ENCODE peak calls at places on chromosomes 6 and 20, in six cellular contexts. One of them, this sample, is unnamed.

GRCh38 chr6:1226208-1227099 is 85.4 kb upstream of the FOXQ1 start:
- DNase-seq in spleen: no peak
- DNase-seq in tibial artery: peak; percentile 55
- DNase-seq in keratinocyte: no peak
- DNase-seq in thyroid gland: peak; percentile 65
- DNase-seq in heart left ventricle: no peak
- DNase-seq in this sample: no peak

GRCh38 chr6:624979-625378 is 31.9 kb downstream of the HUS1B start:
- DNase-seq in spleen: no peak
- DNase-seq in tibial artery: no peak
- DNase-seq in keratinocyte: no peak
- DNase-seq in thyroid gland: no peak
- DNase-seq in heart left ventricle: no peak
- DNase-seq in this sample: no peak

GRCh38 chr20:62972270-62973032 is 19.9 kb downstream of the SLC17A9 start:
- DNase-seq in spleen: peak; percentile 95
- DNase-seq in tibial artery: peak; percentile 87
- DNase-seq in keratinocyte: peak; percentile 19
- DNase-seq in thyroid gland: peak; percentile 87
- DNase-seq in heart left ventricle: peak; percentile 92
- DNase-seq in this sample: peak; percentile 80

GRCh38 chr6:40482532-40482931 is 104.6 kb downstream of the LRFN2 start:
- DNase-seq in spleen: no peak
- DNase-seq in tibial artery: no peak
- DNase-seq in keratinocyte: no peak
- DNase-seq in thyroid gland: no peak
- DNase-seq in heart left ventricle: no peak
- DNase-seq in this sample: no peak

GRCh38 chr20:45257711-45258110 is 3.3 kb upstream of the SLPI start:
- DNase-seq in spleen: no peak
- DNase-seq in tibial artery: no peak
- DNase-seq in keratinocyte: no peak
- DNase-seq in thyroid gland: no peak
- DNase-seq in heart left ventricle: no peak
- DNase-seq in this sample: no peak

GRCh38 chr6:87909849-87910248 is 137.8 kb upstream of the SPACA1 start:
- DNase-seq in spleen: no peak
- DNase-seq in tibial artery: no peak
- DNase-seq in keratinocyte: peak; percentile 13
- DNase-seq in thyroid gland: no peak
- DNase-seq in heart left ventricle: no peak
- DNase-seq in this sample: no peak

GRCh38 chr6:317452-318144 is 25.3 kb downstream of the DUSP22 start:
- DNase-seq in spleen: peak; percentile 79
- DNase-seq in tibial artery: no peak
- DNase-seq in keratinocyte: no peak
- DNase-seq in thyroid gland: no peak
- DNase-seq in heart left ventricle: no peak
- DNase-seq in this sample: no peak

GRCh38 chr20:37388831-37389230 is 42.9 kb downstream of the SRC start:
- DNase-seq in spleen: peak; percentile 46
- DNase-seq in tibial artery: peak; percentile 51
- DNase-seq in keratinocyte: no peak
- DNase-seq in thyroid gland: no peak
- DNase-seq in heart left ventricle: no peak
- DNase-seq in this sample: no peak

GRCh38 chr6:128327890-128328289 is 192.5 kb downstream of the PTPRK start:
- DNase-seq in spleen: no peak
- DNase-seq in tibial artery: no peak
- DNase-seq in keratinocyte: no peak
- DNase-seq in thyroid gland: no peak
- DNase-seq in heart left ventricle: no peak
- DNase-seq in this sample: no peak

GRCh38 chr6:165616116-165616515 is 46.9 kb downstream of the PDE10A start:
- DNase-seq in spleen: no peak
- DNase-seq in tibial artery: no peak
- DNase-seq in keratinocyte: no peak
- DNase-seq in thyroid gland: no peak
- DNase-seq in heart left ventricle: no peak
- DNase-seq in this sample: peak; percentile 26

GRCh38 chr6:33193619-33194018 is 1.4 kb upstream of the COL11A2 start:
- DNase-seq in spleen: no peak
- DNase-seq in tibial artery: no peak
- DNase-seq in keratinocyte: no peak
- DNase-seq in thyroid gland: no peak
- DNase-seq in heart left ventricle: no peak
- DNase-seq in this sample: no peak

GRCh38 chr6:114096553-114097172 is 125.7 kb upstream of the HDAC2 start:
- DNase-seq in spleen: no peak
- DNase-seq in tibial artery: no peak
- DNase-seq in keratinocyte: no peak
- DNase-seq in thyroid gland: no peak
- DNase-seq in heart left ventricle: no peak
- DNase-seq in this sample: peak; percentile 10

GRCh38 chr6:19501737-19502245 is 335.4 kb upstream of the ID4 start:
- DNase-seq in spleen: no peak
- DNase-seq in tibial artery: no peak
- DNase-seq in keratinocyte: no peak
- DNase-seq in thyroid gland: no peak
- DNase-seq in heart left ventricle: no peak
- DNase-seq in this sample: no peak

GRCh38 chr6:95203153-95203754 is 374.1 kb upstream of the MANEA start:
- DNase-seq in spleen: no peak
- DNase-seq in tibial artery: no peak
- DNase-seq in keratinocyte: no peak
- DNase-seq in thyroid gland: peak; percentile 6
- DNase-seq in heart left ventricle: no peak
- DNase-seq in this sample: peak; percentile 33

GRCh38 chr20:56217820-56218219 is 30.7 kb upstream of the MC3R start:
- DNase-seq in spleen: no peak
- DNase-seq in tibial artery: no peak
- DNase-seq in keratinocyte: no peak
- DNase-seq in thyroid gland: no peak
- DNase-seq in heart left ventricle: no peak
- DNase-seq in this sample: no peak

GRCh38 chr20:13898012-13898612 is 92.3 kb downstream of the SEL1L2 start:
- DNase-seq in spleen: no peak
- DNase-seq in tibial artery: no peak
- DNase-seq in keratinocyte: no peak
- DNase-seq in thyroid gland: no peak
- DNase-seq in heart left ventricle: no peak
- DNase-seq in this sample: no peak

GRCh38 chr6:150177260-150178246 is 34.7 kb downstream of the PPP1R14C start:
- DNase-seq in spleen: no peak
- DNase-seq in tibial artery: no peak
- DNase-seq in keratinocyte: no peak
- DNase-seq in thyroid gland: peak; percentile 24
- DNase-seq in heart left ventricle: peak; percentile 62
- DNase-seq in this sample: no peak

GRCh38 chr20:37984018-37984785 is 49.1 kb downstream of the TTI1 start:
- DNase-seq in spleen: no peak
- DNase-seq in tibial artery: no peak
- DNase-seq in keratinocyte: no peak
- DNase-seq in thyroid gland: peak; percentile 76
- DNase-seq in heart left ventricle: no peak
- DNase-seq in this sample: no peak

GRCh38 chr6:131755597-131755996 is 44.8 kb upstream of the CTAGE9 start:
- DNase-seq in spleen: no peak
- DNase-seq in tibial artery: no peak
- DNase-seq in keratinocyte: no peak
- DNase-seq in thyroid gland: no peak
- DNase-seq in heart left ventricle: no peak
- DNase-seq in this sample: no peak

GRCh38 chr6:1144842-1145755 is 166.8 kb upstream of the FOXQ1 start:
- DNase-seq in spleen: no peak
- DNase-seq in tibial artery: no peak
- DNase-seq in keratinocyte: no peak
- DNase-seq in thyroid gland: no peak
- DNase-seq in heart left ventricle: no peak
- DNase-seq in this sample: no peak

GRCh38 chr20:18272451-18272850 is 15.9 kb upstream of the ZNF133 start:
- DNase-seq in spleen: no peak
- DNase-seq in tibial artery: no peak
- DNase-seq in keratinocyte: no peak
- DNase-seq in thyroid gland: no peak
- DNase-seq in heart left ventricle: no peak
- DNase-seq in this sample: peak; percentile 64

GRCh38 chr6:75345413-75345812 is 60.8 kb upstream of the TMEM30A start:
- DNase-seq in spleen: no peak
- DNase-seq in tibial artery: no peak
- DNase-seq in keratinocyte: no peak
- DNase-seq in thyroid gland: no peak
- DNase-seq in heart left ventricle: no peak
- DNase-seq in this sample: no peak

GRCh38 chr20:50085481-50086365 is 27.2 kb downstream of the UBE2V1 start:
- DNase-seq in spleen: no peak
- DNase-seq in tibial artery: peak; percentile 59
- DNase-seq in keratinocyte: no peak
- DNase-seq in thyroid gland: peak; percentile 54
- DNase-seq in heart left ventricle: peak; percentile 51
- DNase-seq in this sample: no peak

GRCh38 chr6:88538130-88538706 is 372.1 kb upstream of the CNR1 start:
- DNase-seq in spleen: no peak
- DNase-seq in tibial artery: no peak
- DNase-seq in keratinocyte: no peak
- DNase-seq in thyroid gland: no peak
- DNase-seq in heart left ventricle: no peak
- DNase-seq in this sample: no peak

GRCh38 chr6:127959869-127960268 is 59.0 kb upstream of the THEMIS start:
- DNase-seq in spleen: no peak
- DNase-seq in tibial artery: no peak
- DNase-seq in keratinocyte: no peak
- DNase-seq in thyroid gland: no peak
- DNase-seq in heart left ventricle: no peak
- DNase-seq in this sample: no peak

GRCh38 chr20:9066196-9066595 is 2.7 kb upstream of the PLCB4 start:
- DNase-seq in spleen: no peak
- DNase-seq in tibial artery: no peak
- DNase-seq in keratinocyte: no peak
- DNase-seq in thyroid gland: no peak
- DNase-seq in heart left ventricle: no peak
- DNase-seq in this sample: no peak

GRCh38 chr6:13926378-13926777 is 1.6 kb downstream of the RNF182 start:
- DNase-seq in spleen: no peak
- DNase-seq in tibial artery: no peak
- DNase-seq in keratinocyte: no peak
- DNase-seq in thyroid gland: no peak
- DNase-seq in heart left ventricle: no peak
- DNase-seq in this sample: no peak

GRCh38 chr20:50267041-50267865 is 76.6 kb downstream of the CEBPB start:
- DNase-seq in spleen: no peak
- DNase-seq in tibial artery: peak; percentile 86
- DNase-seq in keratinocyte: no peak
- DNase-seq in thyroid gland: peak; percentile 94
- DNase-seq in heart left ventricle: no peak
- DNase-seq in this sample: peak; percentile 56

GRCh38 chr6:27651371-27651732 is 178.4 kb upstream of the ZNF184 start:
- DNase-seq in spleen: no peak
- DNase-seq in tibial artery: no peak
- DNase-seq in keratinocyte: no peak
- DNase-seq in thyroid gland: no peak
- DNase-seq in heart left ventricle: no peak
- DNase-seq in this sample: no peak

GRCh38 chr20:16555754-16556153 is 17.5 kb downstream of the KIF16B start:
- DNase-seq in spleen: no peak
- DNase-seq in tibial artery: no peak
- DNase-seq in keratinocyte: no peak
- DNase-seq in thyroid gland: no peak
- DNase-seq in heart left ventricle: no peak
- DNase-seq in this sample: no peak

GRCh38 chr6:44672086-44672485 is 284.6 kb downstream of the CDC5L start:
- DNase-seq in spleen: no peak
- DNase-seq in tibial artery: no peak
- DNase-seq in keratinocyte: no peak
- DNase-seq in thyroid gland: no peak
- DNase-seq in heart left ventricle: no peak
- DNase-seq in this sample: no peak

GRCh38 chr6:79670789-79671188 is 39.7 kb downstream of the SH3BGRL2 start:
- DNase-seq in spleen: no peak
- DNase-seq in tibial artery: no peak
- DNase-seq in keratinocyte: no peak
- DNase-seq in thyroid gland: no peak
- DNase-seq in heart left ventricle: no peak
- DNase-seq in this sample: no peak
- H3K4me3 ChIP-seq in spleen: no peak overlapping the region
- H3K4me3 ChIP-seq in tibial artery: no peak overlapping the region
- H3K4me3 ChIP-seq in keratinocyte: no peak overlapping the region
- H3K4me3 ChIP-seq in thyroid gland: no peak overlapping the region
- H3K4me3 ChIP-seq in heart left ventricle: no peak overlapping the region
- H3K4me3 ChIP-seq in this sample: no peak overlapping the region

GRCh38 chr6:42441661-42442081 is 10.1 kb downstream of the TRERF1 start:
- DNase-seq in spleen: no peak
- DNase-seq in tibial artery: no peak
- DNase-seq in keratinocyte: no peak
- DNase-seq in thyroid gland: no peak
- DNase-seq in heart left ventricle: no peak
- DNase-seq in this sample: no peak
- H3K4me3 ChIP-seq in spleen: no peak overlapping the region
- H3K4me3 ChIP-seq in tibial artery: no peak overlapping the region
- H3K4me3 ChIP-seq in keratinocyte: no peak overlapping the region
- H3K4me3 ChIP-seq in thyroid gland: no peak overlapping the region
- H3K4me3 ChIP-seq in heart left ventricle: no peak overlapping the region
- H3K4me3 ChIP-seq in this sample: peak overlapping the region; percentile 29

GRCh38 chr6:157980288-157981131 is 1.2 kb upstream of the SYNJ2 start:
- DNase-seq in spleen: peak; percentile 86
- DNase-seq in tibial artery: no peak
- DNase-seq in keratinocyte: no peak
- DNase-seq in thyroid gland: no peak
- DNase-seq in heart left ventricle: no peak
- DNase-seq in this sample: no peak
- H3K4me3 ChIP-seq in spleen: peak overlapping the region; percentile 87
- H3K4me3 ChIP-seq in tibial artery: peak overlapping the region; percentile 92
- H3K4me3 ChIP-seq in keratinocyte: peak overlapping the region; percentile 81
- H3K4me3 ChIP-seq in thyroid gland: no peak overlapping the region
- H3K4me3 ChIP-seq in heart left ventricle: peak overlapping the region; percentile 96
- H3K4me3 ChIP-seq in this sample: peak overlapping the region; percentile 82

GRCh38 chr6:25404094-25404493 is 124.9 kb downstream of the CARMIL1 start:
- DNase-seq in spleen: no peak
- DNase-seq in tibial artery: no peak
- DNase-seq in keratinocyte: no peak
- DNase-seq in thyroid gland: no peak
- DNase-seq in heart left ventricle: no peak
- DNase-seq in this sample: no peak
- H3K4me3 ChIP-seq in spleen: no peak overlapping the region
- H3K4me3 ChIP-seq in tibial artery: no peak overlapping the region
- H3K4me3 ChIP-seq in keratinocyte: no peak overlapping the region
- H3K4me3 ChIP-seq in thyroid gland: no peak overlapping the region
- H3K4me3 ChIP-seq in heart left ventricle: no peak overlapping the region
- H3K4me3 ChIP-seq in this sample: no peak overlapping the region

GRCh38 chr6:15038013-15038791 is 207.7 kb upstream of the JARID2 start:
- DNase-seq in spleen: no peak
- DNase-seq in tibial artery: no peak
- DNase-seq in keratinocyte: no peak
- DNase-seq in thyroid gland: no peak
- DNase-seq in heart left ventricle: no peak
- DNase-seq in this sample: no peak
- H3K4me3 ChIP-seq in spleen: no peak overlapping the region
- H3K4me3 ChIP-seq in tibial artery: no peak overlapping the region
- H3K4me3 ChIP-seq in keratinocyte: no peak overlapping the region
- H3K4me3 ChIP-seq in thyroid gland: no peak overlapping the region
- H3K4me3 ChIP-seq in heart left ventricle: no peak overlapping the region
- H3K4me3 ChIP-seq in this sample: no peak overlapping the region

This sample was measured in tibial nerve.